ENCODE peak calls at places on chromosomes 5 and 9, in eight cellular contexts. G, Z, A, W, E, D, K and I are unnamed samples.
A peak's percentile ranks its signal among the peaks of the same experiment; 100 is the strongest.

GRCh38 chr9:21945606-21946005 is 48.6 kb downstream of the CDKN2A start:
- DNase-seq in G (no peak), K (no peak), A (no peak), E (no peak), W (no peak), D (no peak), Z (no peak), I (no peak)

GRCh38 chr5:68288756-68289134 is 73.2 kb downstream of the PIK3R1 start:
- DNase-seq in G (peak; percentile 27), D (no peak), Z (no peak), A (no peak), K (no peak), W (no peak), E (no peak), I (no peak)

GRCh38 chr9:81720450-81721086 is 31.2 kb upstream of the TLE1 start:
- DNase-seq in K (no peak), W (no peak), A (no peak), D (no peak), G (no peak), E (no peak), Z (no peak), I (no peak)

GRCh38 chr5:83827111-83827541 is 106.5 kb upstream of the HAPLN1 start:
- DNase-seq in E (peak; percentile 6), G (peak; percentile 25), W (no peak), Z (peak; percentile 40), A (no peak), D (peak; percentile 83), K (peak; percentile 82), I (peak; percentile 34)

GRCh38 chr5:5377780-5378179 is 44.7 kb upstream of the ICE1 start:
- DNase-seq in D (no peak), E (no peak), K (no peak), A (no peak), G (no peak), Z (no peak), W (no peak), I (no peak)

GRCh38 chr5:17233488-17233887 is 16.1 kb downstream of the BASP1 start:
- DNase-seq in G (no peak), D (no peak), W (no peak), K (peak; percentile 60), A (no peak), E (no peak), Z (peak; percentile 84), I (no peak)

GRCh38 chr9:108671794-108672193 is 184.0 kb downstream of the ACTL7B start:
- DNase-seq in E (no peak), G (no peak), Z (peak; percentile 65), K (no peak), W (no peak), D (peak; percentile 92), A (peak; percentile 99), I (peak; percentile 60)

GRCh38 chr9:136545966-136546696 is at the start of gene NOTCH1:
- DNase-seq in G (peak; percentile 87), W (peak; percentile 93), K (peak; percentile 88), D (peak; percentile 69), E (peak; percentile 96), A (peak; percentile 76), Z (peak; percentile 85), I (peak; percentile 67)

GRCh38 chr5:124783794-124784193 is 37.4 kb upstream of the ZNF608 start:
- DNase-seq in G (peak; percentile 30), W (no peak), D (peak; percentile 34), A (no peak), Z (peak; percentile 83), K (peak; percentile 88), E (no peak), I (no peak)

GRCh38 chr5:79611046-79611829 is 1.0 kb upstream of the TENT2 start:
- DNase-seq in W (no peak), K (no peak), G (no peak), Z (no peak), A (no peak), E (no peak), D (no peak), I (no peak)

GRCh38 chr5:15621094-15621493 is 121.1 kb downstream of the FBXL7 start:
- DNase-seq in A (peak; percentile 67), Z (peak; percentile 39), G (no peak), E (no peak), D (peak; percentile 27), K (no peak), W (no peak), I (no peak)

GRCh38 chr9:120583958-120584369 is 4.0 kb upstream of the CDK5RAP2 start:
- DNase-seq in K (peak; percentile 89), D (peak; percentile 80), W (peak; percentile 28), E (peak; percentile 87), A (peak; percentile 79), G (peak; percentile 81), Z (peak; percentile 82), I (peak; percentile 40)

GRCh38 chr5:16568875-16569580 is 47.8 kb downstream of the RETREG1 start:
- DNase-seq in W (peak; percentile 45), G (no peak), E (no peak), Z (no peak), A (no peak), D (no peak), K (peak; percentile 46), I (no peak)

GRCh38 chr9:84866402-84866801 is 196.9 kb downstream of the NTRK2 start:
- DNase-seq in D (no peak), A (no peak), G (no peak), K (no peak), W (no peak), Z (no peak), E (no peak), I (no peak)

GRCh38 chr9:33466565-33467495 is 6.9 kb downstream of the NOL6 start:
- DNase-seq in K (peak; percentile 37), G (peak; percentile 57), E (peak; percentile 73), Z (peak; percentile 35), W (peak; percentile 83), D (no peak), A (no peak), I (no peak)

GRCh38 chr5:57452885-57453284 is 29.7 kb downstream of the ACTBL2 start:
- DNase-seq in A (no peak), Z (no peak), G (no peak), K (no peak), W (no peak), D (no peak), E (no peak), I (no peak)

GRCh38 chr5:161312882-161313281 is 233.6 kb downstream of the GABRB2 start:
- DNase-seq in E (no peak), D (no peak), W (no peak), Z (no peak), A (no peak), G (peak; percentile 10), K (no peak), I (no peak)

GRCh38 chr9:36074870-36075532 is 38.3 kb downstream of the RECK start:
- DNase-seq in A (peak; percentile 93), G (peak; percentile 82), W (peak; percentile 68), E (no peak), K (peak; percentile 82), Z (peak; percentile 83), D (peak; percentile 71), I (peak; percentile 45)

GRCh38 chr5:14086261-14086660 is 56.9 kb upstream of the TRIO start:
- DNase-seq in Z (peak; percentile 65), G (no peak), W (no peak), A (no peak), K (peak; percentile 64), E (no peak), D (no peak), I (no peak)

GRCh38 chr5:114782869-114783268 is 386.8 kb downstream of the TRIM36 start:
- DNase-seq in D (no peak), G (no peak), A (no peak), E (no peak), K (no peak), Z (peak; percentile 21), W (no peak), I (no peak)

GRCh38 chr5:127013407-127013806 is 17.0 kb downstream of the MARCHF3 start:
- DNase-seq in W (no peak), D (no peak), G (no peak), Z (peak; percentile 48), E (no peak), A (no peak), K (peak; percentile 47), I (no peak)

GRCh38 chr9:79129865-79130480 is 441.8 kb upstream of the TLE4 start:
- DNase-seq in G (peak; percentile 43), K (peak; percentile 66), A (no peak), W (peak; percentile 57), D (no peak), Z (peak; percentile 50), E (peak; percentile 42), I (no peak)

GRCh38 chr9:137804908-137805356 is 72.7 kb upstream of the CACNA1B start:
- DNase-seq in K (peak; percentile 33), A (no peak), D (no peak), G (no peak), E (no peak), Z (peak; percentile 66), W (no peak), I (no peak)

GRCh38 chr5:7857361-7857760 is 6.4 kb upstream of the CFAP90 start:
- DNase-seq in K (no peak), Z (no peak), G (no peak), W (no peak), A (no peak), D (no peak), E (no peak), I (no peak)

GRCh38 chr5:7852988-7853387 is 2.1 kb upstream of the CFAP90 start:
- DNase-seq in G (no peak), A (no peak), W (no peak), K (no peak), D (no peak), E (no peak), Z (no peak), I (no peak)

GRCh38 chr5:7857918-7858632 is 7.1 kb upstream of the CFAP90 start:
- DNase-seq in A (no peak), G (no peak), Z (no peak), E (no peak), D (no peak), K (no peak), W (no peak), I (no peak)

GRCh38 chr5:7855611-7856010 is 4.7 kb upstream of the CFAP90 start:
- DNase-seq in W (no peak), E (no peak), A (no peak), D (no peak), Z (no peak), G (no peak), K (no peak), I (no peak)

GRCh38 chr5:7856855-7857254 is 5.9 kb upstream of the CFAP90 start:
- DNase-seq in E (peak; percentile 78), W (no peak), D (no peak), Z (peak; percentile 51), K (peak; percentile 60), A (no peak), G (peak; percentile 31), I (no peak)
- TF ChIP-seq CTCF in E (peak; percentile 95), W (peak; percentile 55), D (peak; percentile 65), Z (peak; percentile 73), K (peak; percentile 77), A (peak; percentile 70), G (peak; percentile 70), I (peak; percentile 48)

GRCh38 chr9:113858282-113858681 is 17.8 kb upstream of the ZNF618 start:
- DNase-seq in E (no peak), W (no peak), A (no peak), D (no peak), K (no peak), Z (no peak), G (no peak), I (no peak)
- H3K4me3 ChIP-seq in E (no peak overlapping the region), W (no peak overlapping the region), A (no peak overlapping the region), D (no peak overlapping the region), K (no peak overlapping the region), Z (no peak overlapping the region), G (no peak overlapping the region), I (no peak overlapping the region)

GRCh38 chr9:73009649-73010288 is 56.9 kb upstream of the ALDH1A1 start:
- DNase-seq in E (peak; percentile 16), D (no peak), A (no peak), W (no peak), G (no peak), Z (no peak), K (no peak), I (no peak)
- TF ChIP-seq CTCF in E (no peak), D (no peak), A (no peak), W (no peak), G (no peak), Z (no peak), K (no peak), I (no peak)

GRCh38 chr9:27107241-27107640 is 1.8 kb upstream of the TEK start:
- DNase-seq in A (no peak), Z (no peak), W (no peak), D (no peak), G (no peak), E (no peak), K (no peak), I (no peak)
- H3K4me3 ChIP-seq in A (no peak overlapping the region), Z (no peak overlapping the region), W (no peak overlapping the region), D (no peak overlapping the region), G (no peak overlapping the region), E (no peak overlapping the region), K (no peak overlapping the region), I (no peak overlapping the region)